ENCODE peak calls at places on chromosome 5, in five cellular contexts. A, S, P, O and C are unnamed samples.

GRCh38 chr5:71457106-71457505 is 1.7 kb downstream of the BDP1 start:
- DNase-seq in A (no peak), S (no peak), P (no peak), O (no peak), C (no peak)

GRCh38 chr5:17257705-17258273 is 40.4 kb downstream of the BASP1 start:
- DNase-seq in A (no peak), S (no peak), P (no peak), O (no peak), C (no peak)

GRCh38 chr5:169296456-169297220 is 4.3 kb downstream of the SLIT3 start:
- DNase-seq in A (no peak), S (peak; percentile 31), P (no peak), O (no peak), C (no peak)

GRCh38 chr5:15645376-15645775 is 145.4 kb downstream of the FBXL7 start:
- DNase-seq in A (no peak), S (no peak), P (peak; percentile 15), O (no peak), C (no peak)

GRCh38 chr5:61319388-61320146 is 12.5 kb upstream of the ZSWIM6 start:
- DNase-seq in A (no peak), S (no peak), P (peak; percentile 90), O (peak; percentile 15), C (no peak)

GRCh38 chr5:167565555-167565954 is 725.9 kb upstream of the WWC1 start:
- DNase-seq in A (no peak), S (no peak), P (peak; percentile 60), O (no peak), C (no peak)

GRCh38 chr5:119347574-119347973 is 8.2 kb upstream of the TNFAIP8 start:
- DNase-seq in A (no peak), S (no peak), P (no peak), O (no peak), C (peak; percentile 75)

GRCh38 chr5:8399471-8399870 is 530.5 kb downstream of the MTRR start:
- DNase-seq in A (no peak), S (no peak), P (no peak), O (no peak), C (no peak)

GRCh38 chr5:163938595-163938994 is 433.2 kb downstream of the MAT2B start:
- DNase-seq in A (no peak), S (no peak), P (no peak), O (no peak), C (no peak)

GRCh38 chr5:14869286-14870164 is 2.1 kb downstream of the ANKH start:
- DNase-seq in A (no peak), S (no peak), P (no peak), O (peak; percentile 27), C (no peak)

GRCh38 chr5:102777099-102777498 is 22.0 kb downstream of the PAM start:
- DNase-seq in A (no peak), S (no peak), P (no peak), O (no peak), C (no peak)

GRCh38 chr5:109328626-109329025 is 81.1 kb downstream of the PJA2 start:
- DNase-seq in A (no peak), S (no peak), P (no peak), O (no peak), C (no peak)

GRCh38 chr5:10695759-10696543 is 65.1 kb downstream of the DAP start:
- DNase-seq in A (no peak), S (no peak), P (no peak), O (no peak), C (no peak)

GRCh38 chr5:10699281-10699874 is 61.7 kb downstream of the DAP start:
- DNase-seq in A (no peak), S (no peak), P (no peak), O (no peak), C (no peak)

GRCh38 chr5:10690460-10690859 is 70.6 kb downstream of the DAP start:
- DNase-seq in A (no peak), S (no peak), P (no peak), O (no peak), C (no peak)

GRCh38 chr5:10691826-10692785 is 68.9 kb downstream of the DAP start:
- DNase-seq in A (no peak), S (no peak), P (no peak), O (no peak), C (no peak)

GRCh38 chr5:10695055-10695649 is 65.9 kb downstream of the DAP start:
- DNase-seq in A (peak; percentile 87), S (no peak), P (peak; percentile 81), O (no peak), C (no peak)
- H3K4me3 ChIP-seq in A (no peak overlapping the region), S (no peak overlapping the region), P (no peak overlapping the region), O (no peak overlapping the region), C (no peak overlapping the region)

DNA sequence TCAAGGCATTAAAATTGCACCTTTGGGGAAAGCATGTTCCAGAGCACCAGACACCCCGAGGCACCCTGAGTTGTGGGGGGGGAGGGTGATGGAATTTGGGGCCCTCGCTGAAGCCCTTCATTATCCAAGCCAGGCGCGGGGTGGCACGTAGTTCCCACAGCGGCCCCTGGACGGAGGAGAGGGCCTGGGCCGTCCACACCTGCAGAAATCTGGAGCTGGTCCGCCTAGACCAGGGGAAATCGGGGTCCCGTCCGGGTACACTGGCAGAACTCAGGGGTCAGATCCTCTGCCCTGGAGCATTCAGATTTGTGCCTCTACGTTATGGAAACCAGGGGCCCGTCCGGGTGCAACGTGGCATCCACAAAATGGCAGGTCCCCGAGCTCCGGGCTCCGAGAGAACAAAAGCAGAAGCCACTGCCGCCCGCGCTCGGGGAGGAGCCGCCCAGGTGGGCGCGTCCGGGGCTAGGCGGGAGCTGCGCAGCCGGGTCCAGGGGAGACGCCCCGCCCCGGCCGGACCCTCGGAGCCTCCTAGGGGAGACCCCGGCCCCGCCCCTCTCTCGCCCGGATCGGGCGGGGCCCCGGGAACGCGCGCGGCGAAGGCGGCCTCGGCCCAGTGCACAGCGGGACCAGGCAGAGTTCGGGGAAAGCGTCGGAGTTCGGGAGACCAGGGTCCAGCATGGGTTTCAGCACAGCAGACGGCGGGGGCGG is at the start of gene PLEKHG4B:
- DNase-seq in A (peak; percentile 86), S (no peak), P (peak; percentile 95), O (no peak), C (no peak)
- H3K4me3 ChIP-seq in A (peak within 1 kb of the TSS; percentile 49), S (peak within 1 kb of the TSS; percentile 61), P (peak within 1 kb of the TSS; percentile 79), O (no peak within 1 kb of the TSS), C (no peak within 1 kb of the TSS)

GRCh38 chr5:1817261-1818043 is 16.2 kb downstream of the NDUFS6 start:
- DNase-seq in A (peak; percentile 31), S (no peak), P (no peak), O (no peak), C (no peak)
- H3K4me3 ChIP-seq in A (no peak overlapping the region), S (no peak overlapping the region), P (no peak overlapping the region), O (no peak overlapping the region), C (no peak overlapping the region)

DNA sequence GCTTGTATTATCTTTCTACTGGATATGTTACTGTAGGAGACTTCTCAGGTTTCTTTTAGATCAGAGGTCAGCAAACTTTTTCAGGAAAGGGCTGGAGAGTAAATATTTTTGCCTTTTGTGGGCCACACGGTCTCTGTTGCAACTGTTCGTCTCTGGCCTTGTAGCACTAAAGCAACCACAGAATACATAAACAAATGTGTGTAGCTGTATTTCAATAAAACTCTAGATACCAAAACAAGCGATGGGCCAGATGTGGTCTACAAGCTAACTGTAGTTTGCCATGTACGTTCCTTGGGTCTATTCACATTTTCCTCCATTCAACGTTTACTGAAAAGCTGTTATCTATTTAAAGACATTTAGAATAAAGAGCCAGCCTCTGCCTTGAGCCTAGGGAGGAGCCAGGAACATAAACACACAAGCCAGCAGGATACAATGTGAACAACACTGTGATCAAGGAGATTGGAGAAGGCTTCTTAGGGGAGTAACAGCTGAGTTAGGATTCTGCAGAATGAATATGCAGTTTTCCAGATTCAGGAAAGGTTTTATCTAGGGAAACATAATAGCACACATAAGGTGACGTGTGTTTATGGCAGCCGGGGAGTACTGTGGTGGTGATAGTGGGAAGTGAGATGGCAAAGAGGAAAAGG is 33.0 kb upstream of the HOMER1 start:
- DNase-seq in A (no peak), S (no peak), P (no peak), O (no peak), C (no peak)
- H3K4me3 ChIP-seq in A (no peak overlapping the region), S (no peak overlapping the region), P (no peak overlapping the region), O (no peak overlapping the region), C (no peak overlapping the region)

DNA sequence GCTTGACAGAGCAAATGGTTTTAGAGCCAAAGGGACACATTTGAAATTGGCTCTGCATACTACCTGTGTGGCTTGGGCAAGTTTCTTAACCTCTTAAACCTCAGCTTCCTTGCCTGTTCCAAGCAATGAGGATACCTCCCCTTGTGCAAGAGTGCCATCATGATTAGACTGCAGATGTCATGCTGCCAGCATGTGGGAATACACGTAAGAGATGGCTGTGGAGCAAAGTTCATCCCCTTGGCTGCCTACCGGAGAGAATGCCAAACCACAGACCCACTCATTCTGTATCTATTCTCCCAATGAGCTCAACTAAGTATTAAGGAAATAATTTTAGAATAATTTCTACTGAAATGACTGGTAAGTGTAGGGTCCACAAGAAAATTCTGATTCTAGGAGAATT is 101.3 kb downstream of the WDR41 start:
- DNase-seq in A (no peak), S (no peak), P (no peak), O (no peak), C (peak; percentile 71)
- H3K4me3 ChIP-seq in A (no peak overlapping the region), S (no peak overlapping the region), P (no peak overlapping the region), O (no peak overlapping the region), C (no peak overlapping the region)

DNA sequence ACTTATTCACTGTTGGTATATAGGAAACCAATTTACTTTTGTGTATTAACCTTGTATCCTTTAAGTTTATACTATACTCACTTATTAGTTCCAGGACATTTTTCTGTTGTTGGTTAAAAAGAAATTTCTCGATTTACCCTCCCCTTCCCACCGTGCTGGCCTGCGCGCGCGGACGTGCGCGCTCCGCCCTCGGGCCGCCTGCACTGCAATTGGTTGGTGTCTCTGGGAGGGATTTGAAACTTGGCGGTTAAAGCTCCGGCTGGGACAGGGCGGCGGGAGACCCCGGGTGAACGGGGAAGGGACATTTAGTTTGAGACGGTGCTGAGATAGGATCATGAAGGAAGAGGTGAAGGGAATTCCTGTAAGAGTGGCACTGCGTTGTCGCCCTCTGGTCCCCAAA is at the start of gene KIF4B:
- DNase-seq in A (peak; percentile 73), S (no peak), P (no peak), O (no peak), C (no peak)
- H3K4me3 ChIP-seq in A (no peak within 1 kb of the TSS), S (no peak within 1 kb of the TSS), P (no peak within 1 kb of the TSS), O (no peak within 1 kb of the TSS), C (no peak within 1 kb of the TSS)

GRCh38 chr5:66546541-66546940 is 49.7 kb upstream of the MAST4 start:
- DNase-seq in A (no peak), S (no peak), P (no peak), O (no peak), C (no peak)
- H3K4me3 ChIP-seq in A (no peak overlapping the region), S (no peak overlapping the region), P (no peak overlapping the region), O (no peak overlapping the region), C (no peak overlapping the region)

DNA sequence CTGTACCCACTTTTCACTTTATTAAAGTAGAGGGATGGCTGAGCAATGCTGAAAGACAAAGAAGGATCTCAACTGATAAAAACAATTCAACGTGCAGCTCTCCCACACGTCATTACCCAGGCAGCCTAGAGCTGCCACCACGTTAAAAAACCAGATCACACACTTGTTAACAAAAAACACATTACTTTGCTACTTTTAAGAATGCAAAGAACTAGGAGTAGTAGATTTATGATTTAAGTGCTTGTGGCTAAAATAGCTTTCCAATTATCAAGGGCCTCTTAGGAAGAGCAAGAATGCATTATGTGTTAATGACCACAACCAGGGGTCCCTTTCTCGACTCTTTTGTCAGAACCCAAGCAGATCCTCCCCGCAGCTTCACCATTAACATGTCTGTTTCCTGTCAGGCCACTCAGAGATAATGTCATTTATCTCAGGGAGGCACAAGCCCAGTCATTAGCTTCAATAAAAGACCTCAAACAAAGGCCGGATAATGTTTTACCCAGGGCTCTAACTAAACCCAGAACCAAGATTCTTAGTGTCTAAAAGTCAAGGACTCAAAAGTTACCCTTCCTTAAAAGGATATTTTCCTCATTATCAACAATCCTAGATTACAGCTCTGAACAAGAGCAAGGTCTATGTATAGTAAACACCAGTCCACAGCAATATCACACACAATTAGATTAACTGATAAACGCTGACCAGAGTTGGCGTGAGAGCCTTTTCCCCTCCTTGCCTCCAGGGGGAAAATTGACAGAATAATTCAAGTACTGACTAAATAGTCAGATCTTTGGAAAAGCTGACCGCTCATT is 7.5 kb downstream of the ZNF608 start:
- DNase-seq in A (no peak), S (no peak), P (peak; percentile 90), O (no peak), C (no peak)
- H3K4me3 ChIP-seq in A (no peak overlapping the region), S (no peak overlapping the region), P (peak overlapping the region; percentile 19), O (peak overlapping the region; percentile 1), C (no peak overlapping the region)